ENCODE peak calls at places on chromosomes 7 and 10, in seven cellular contexts. One of them, this sample, is unnamed.

GRCh38 chr10:7787857-7788639 is at the start of the genes ATP5F1C and KIN:
- DNase-seq in endothelial cell: peak
- DNase-seq in PC-9: peak
- DNase-seq in AG10803: peak
- DNase-seq in astrocyte of the spinal cord: peak
- DNase-seq in H1: peak
- DNase-seq in heart right ventricle: peak
- DNase-seq in this sample: peak

GRCh38 chr10:78035933-78036583 is 2.4 kb downstream of the RPS24 start:
- DNase-seq in endothelial cell: no peak
- DNase-seq in astrocyte of the spinal cord: no peak
- DNase-seq in heart right ventricle: no peak
- DNase-seq in PC-9: no peak
- DNase-seq in H1: no peak
- DNase-seq in AG10803: no peak
- DNase-seq in this sample: no peak

GRCh38 chr7:142088022-142088714 is 23.4 kb upstream of the MGAM2 start:
- DNase-seq in astrocyte of the spinal cord: no peak
- DNase-seq in heart right ventricle: no peak
- DNase-seq in AG10803: no peak
- DNase-seq in PC-9: no peak
- DNase-seq in endothelial cell: no peak
- DNase-seq in H1: no peak
- DNase-seq in this sample: no peak

GRCh38 chr7:81383848-81384247 is 386.0 kb downstream of the HGF start:
- DNase-seq in AG10803: no peak
- DNase-seq in endothelial cell: no peak
- DNase-seq in PC-9: no peak
- DNase-seq in H1: no peak
- DNase-seq in astrocyte of the spinal cord: no peak
- DNase-seq in heart right ventricle: no peak
- DNase-seq in this sample: no peak

GRCh38 chr7:128188396-128189230 is 52.5 kb upstream of the LEP start:
- DNase-seq in AG10803: no peak
- DNase-seq in H1: no peak
- DNase-seq in endothelial cell: no peak
- DNase-seq in PC-9: no peak
- DNase-seq in heart right ventricle: no peak
- DNase-seq in astrocyte of the spinal cord: no peak
- DNase-seq in this sample: no peak

GRCh38 chr10:133292919-133293809 is 15.5 kb downstream of the TUBGCP2 start:
- DNase-seq in astrocyte of the spinal cord: peak
- DNase-seq in H1: no peak
- DNase-seq in endothelial cell: no peak
- DNase-seq in PC-9: peak
- DNase-seq in heart right ventricle: no peak
- DNase-seq in AG10803: peak
- DNase-seq in this sample: no peak

GRCh38 chr10:11148131-11148530 is 130.5 kb downstream of the CELF2 start:
- DNase-seq in heart right ventricle: peak
- DNase-seq in endothelial cell: no peak
- DNase-seq in H1: no peak
- DNase-seq in PC-9: no peak
- DNase-seq in astrocyte of the spinal cord: no peak
- DNase-seq in AG10803: no peak
- DNase-seq in this sample: no peak

GRCh38 chr10:110311357-110311949 is 6.7 kb upstream of the SMNDC1 start:
- DNase-seq in AG10803: peak
- DNase-seq in H1: no peak
- DNase-seq in endothelial cell: peak
- DNase-seq in PC-9: peak
- DNase-seq in astrocyte of the spinal cord: peak
- DNase-seq in heart right ventricle: peak
- DNase-seq in this sample: peak

GRCh38 chr10:124592101-124592500 is 130.5 kb downstream of the LHPP start:
- DNase-seq in PC-9: no peak
- DNase-seq in astrocyte of the spinal cord: no peak
- DNase-seq in endothelial cell: no peak
- DNase-seq in H1: no peak
- DNase-seq in heart right ventricle: no peak
- DNase-seq in AG10803: no peak
- DNase-seq in this sample: no peak

GRCh38 chr7:117972606-117973005 is 99.4 kb upstream of the CTTNBP2 start:
- DNase-seq in H1: no peak
- DNase-seq in astrocyte of the spinal cord: no peak
- DNase-seq in PC-9: no peak
- DNase-seq in heart right ventricle: no peak
- DNase-seq in AG10803: no peak
- DNase-seq in endothelial cell: no peak
- DNase-seq in this sample: no peak

GRCh38 chr10:125160856-125161569 is 650 bp upstream of the CTBP2 start:
- DNase-seq in astrocyte of the spinal cord: peak
- DNase-seq in heart right ventricle: peak
- DNase-seq in PC-9: peak
- DNase-seq in AG10803: peak
- DNase-seq in H1: peak
- DNase-seq in endothelial cell: peak
- DNase-seq in this sample: peak

GRCh38 chr10:78211476-78212110 is 177.9 kb downstream of the RPS24 start:
- DNase-seq in H1: no peak
- DNase-seq in endothelial cell: peak
- DNase-seq in AG10803: peak
- DNase-seq in astrocyte of the spinal cord: peak
- DNase-seq in PC-9: no peak
- DNase-seq in heart right ventricle: peak
- DNase-seq in this sample: no peak

GRCh38 chr10:48463318-48464003 is 141.4 kb downstream of the ARHGAP22 start:
- DNase-seq in heart right ventricle: no peak
- DNase-seq in astrocyte of the spinal cord: peak
- DNase-seq in H1: no peak
- DNase-seq in endothelial cell: no peak
- DNase-seq in AG10803: peak
- DNase-seq in PC-9: no peak
- DNase-seq in this sample: no peak

GRCh38 chr10:48582970-48583369 is 21.9 kb downstream of the ARHGAP22 start:
- DNase-seq in PC-9: no peak
- DNase-seq in astrocyte of the spinal cord: no peak
- DNase-seq in H1: no peak
- DNase-seq in heart right ventricle: no peak
- DNase-seq in AG10803: no peak
- DNase-seq in endothelial cell: no peak
- DNase-seq in this sample: no peak

GRCh38 chr7:77550586-77550985 is 13.5 kb downstream of the PTPN12 start:
- DNase-seq in PC-9: no peak
- DNase-seq in heart right ventricle: no peak
- DNase-seq in H1: no peak
- DNase-seq in endothelial cell: no peak
- DNase-seq in astrocyte of the spinal cord: peak
- DNase-seq in AG10803: peak
- DNase-seq in this sample: no peak

GRCh38 chr10:94725871-94726270 is 36.6 kb upstream of the CYP2C19 start:
- DNase-seq in PC-9: no peak
- DNase-seq in H1: no peak
- DNase-seq in heart right ventricle: no peak
- DNase-seq in astrocyte of the spinal cord: no peak
- DNase-seq in AG10803: no peak
- DNase-seq in endothelial cell: no peak
- DNase-seq in this sample: no peak

GRCh38 chr10:94439275-94439861 is 37.0 kb downstream of the TBC1D12 start:
- DNase-seq in AG10803: peak
- DNase-seq in H1: no peak
- DNase-seq in PC-9: no peak
- DNase-seq in endothelial cell: peak
- DNase-seq in heart right ventricle: no peak
- DNase-seq in astrocyte of the spinal cord: peak
- DNase-seq in this sample: no peak

GRCh38 chr10:71429929-71430328 is 33.2 kb downstream of the CDH23 start:
- DNase-seq in astrocyte of the spinal cord: no peak
- DNase-seq in PC-9: no peak
- DNase-seq in AG10803: no peak
- DNase-seq in endothelial cell: no peak
- DNase-seq in H1: no peak
- DNase-seq in heart right ventricle: no peak
- DNase-seq in this sample: no peak

GRCh38 chr10:43082087-43082486 is 5.2 kb downstream of the RET start:
- DNase-seq in heart right ventricle: no peak
- DNase-seq in endothelial cell: no peak
- DNase-seq in PC-9: peak
- DNase-seq in astrocyte of the spinal cord: no peak
- DNase-seq in AG10803: no peak
- DNase-seq in H1: no peak
- DNase-seq in this sample: no peak

GRCh38 chr7:78780560-78780959 is 672.9 kb downstream of the MAGI2 start:
- DNase-seq in AG10803: no peak
- DNase-seq in heart right ventricle: no peak
- DNase-seq in endothelial cell: no peak
- DNase-seq in astrocyte of the spinal cord: no peak
- DNase-seq in H1: no peak
- DNase-seq in PC-9: no peak
- DNase-seq in this sample: no peak

GRCh38 chr10:30639946-30640786 is 10.6 kb upstream of the LYZL2 start:
- DNase-seq in astrocyte of the spinal cord: peak
- DNase-seq in PC-9: no peak
- DNase-seq in H1: no peak
- DNase-seq in endothelial cell: no peak
- DNase-seq in AG10803: peak
- DNase-seq in heart right ventricle: no peak
- DNase-seq in this sample: peak

GRCh38 chr10:24463683-24464426 is 254.9 kb downstream of the KIAA1217 start:
- DNase-seq in H1: no peak
- DNase-seq in endothelial cell: no peak
- DNase-seq in heart right ventricle: no peak
- DNase-seq in astrocyte of the spinal cord: peak
- DNase-seq in PC-9: peak
- DNase-seq in AG10803: peak
- DNase-seq in this sample: peak

GRCh38 chr7:36227223-36227622 is 74.2 kb downstream of the EEPD1 start:
- DNase-seq in heart right ventricle: peak
- DNase-seq in H1: no peak
- DNase-seq in astrocyte of the spinal cord: peak
- DNase-seq in PC-9: no peak
- DNase-seq in AG10803: peak
- DNase-seq in endothelial cell: no peak
- DNase-seq in this sample: no peak

GRCh38 chr7:107599262-107599661 is 19.2 kb downstream of the BCAP29 start:
- DNase-seq in endothelial cell: no peak
- DNase-seq in heart right ventricle: no peak
- DNase-seq in H1: no peak
- DNase-seq in AG10803: no peak
- DNase-seq in astrocyte of the spinal cord: no peak
- DNase-seq in PC-9: no peak
- DNase-seq in this sample: no peak

GRCh38 chr7:16071246-16071857 is 350.0 kb downstream of the CRPPA start:
- DNase-seq in AG10803: peak
- DNase-seq in endothelial cell: peak
- DNase-seq in heart right ventricle: no peak
- DNase-seq in H1: no peak
- DNase-seq in PC-9: peak
- DNase-seq in astrocyte of the spinal cord: peak
- DNase-seq in this sample: peak

GRCh38 chr7:24477807-24478655 is 95.2 kb upstream of the PALS2 start:
- DNase-seq in astrocyte of the spinal cord: peak
- DNase-seq in H1: peak
- DNase-seq in PC-9: peak
- DNase-seq in heart right ventricle: no peak
- DNase-seq in AG10803: peak
- DNase-seq in endothelial cell: no peak
- DNase-seq in this sample: no peak

GRCh38 chr10:89701238-89702120 is at the start of gene KIF20B:
- DNase-seq in AG10803: peak
- DNase-seq in astrocyte of the spinal cord: peak
- DNase-seq in PC-9: peak
- DNase-seq in heart right ventricle: peak
- DNase-seq in endothelial cell: peak
- DNase-seq in H1: peak
- DNase-seq in this sample: peak
- TF ChIP-seq CTCF in AG10803: peak
- TF ChIP-seq CTCF in astrocyte of the spinal cord: peak
- TF ChIP-seq CTCF in PC-9: no peak
- TF ChIP-seq CTCF in heart right ventricle: peak
- TF ChIP-seq CTCF in endothelial cell: no peak
- TF ChIP-seq CTCF in H1: no peak
- TF ChIP-seq CTCF in this sample: peak

DNA sequence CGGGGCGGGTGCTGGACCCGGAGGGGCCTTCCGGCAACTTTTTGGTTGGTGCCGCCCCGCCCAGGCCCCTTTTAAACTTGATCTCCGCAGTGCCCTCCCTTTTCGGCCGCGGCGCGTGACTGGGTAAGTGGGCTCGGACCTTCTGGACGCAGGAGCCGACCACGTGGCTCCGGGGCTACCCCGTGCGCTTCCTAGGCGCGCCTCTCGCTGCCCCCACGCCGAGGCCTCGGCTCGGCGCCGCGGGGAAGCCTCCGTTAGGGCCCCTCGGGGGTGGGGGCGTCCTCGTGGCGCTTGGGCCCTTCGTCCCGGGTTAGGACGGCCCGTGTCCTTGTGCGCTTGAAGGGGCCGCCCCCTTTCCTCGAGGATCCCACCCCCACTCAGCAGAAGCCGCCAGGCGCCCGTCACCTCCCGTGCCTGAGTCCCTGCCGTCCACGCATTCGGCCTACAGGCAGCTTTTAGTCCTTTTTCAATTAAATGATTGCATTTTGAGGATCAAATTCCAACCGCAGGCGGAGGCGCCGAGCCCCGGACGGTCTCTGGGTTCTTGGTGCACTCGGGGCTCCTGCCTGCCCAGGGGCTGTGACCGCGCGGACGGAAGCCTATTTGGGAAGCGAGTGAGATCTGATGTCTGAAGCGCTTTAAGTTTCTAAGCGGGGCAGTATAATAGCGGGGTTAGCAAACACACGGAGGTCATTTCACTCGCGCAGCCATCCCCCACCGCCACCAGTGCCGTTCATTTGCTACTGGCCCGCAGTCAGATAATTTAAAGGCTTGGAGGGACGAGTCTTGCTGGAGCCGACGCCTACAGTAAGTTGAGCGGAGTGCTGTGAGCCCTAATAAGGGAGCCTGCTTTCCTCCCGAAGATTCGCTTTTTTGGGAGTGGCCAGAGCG is 31.8 kb upstream of the TOMM7 start:
- DNase-seq in endothelial cell: peak
- DNase-seq in H1: peak
- DNase-seq in astrocyte of the spinal cord: peak
- DNase-seq in PC-9: peak
- DNase-seq in heart right ventricle: peak
- DNase-seq in AG10803: peak
- DNase-seq in this sample: peak
- TF ChIP-seq CTCF in endothelial cell: peak
- TF ChIP-seq CTCF in H1: no peak
- TF ChIP-seq CTCF in astrocyte of the spinal cord: no peak
- TF ChIP-seq CTCF in PC-9: peak
- TF ChIP-seq CTCF in heart right ventricle: peak
- TF ChIP-seq CTCF in AG10803: peak
- TF ChIP-seq CTCF in this sample: no peak

GRCh38 chr10:5252177-5253037 is 55.8 kb downstream of the AKR1C4 start:
- DNase-seq in astrocyte of the spinal cord: no peak
- DNase-seq in H1: no peak
- DNase-seq in endothelial cell: no peak
- DNase-seq in heart right ventricle: no peak
- DNase-seq in PC-9: peak
- DNase-seq in AG10803: no peak
- DNase-seq in this sample: no peak
- TF ChIP-seq CTCF in astrocyte of the spinal cord: no peak
- TF ChIP-seq CTCF in H1: peak
- TF ChIP-seq CTCF in endothelial cell: no peak
- TF ChIP-seq CTCF in heart right ventricle: no peak
- TF ChIP-seq CTCF in PC-9: no peak
- TF ChIP-seq CTCF in AG10803: no peak
- TF ChIP-seq CTCF in this sample: no peak

GRCh38 chr10:118544401-118544948 is 51.0 kb downstream of the PRLHR start:
- DNase-seq in endothelial cell: no peak
- DNase-seq in astrocyte of the spinal cord: no peak
- DNase-seq in H1: no peak
- DNase-seq in heart right ventricle: no peak
- DNase-seq in PC-9: no peak
- DNase-seq in AG10803: no peak
- DNase-seq in this sample: no peak
- TF ChIP-seq CTCF in endothelial cell: no peak
- TF ChIP-seq CTCF in astrocyte of the spinal cord: no peak
- TF ChIP-seq CTCF in H1: no peak
- TF ChIP-seq CTCF in heart right ventricle: no peak
- TF ChIP-seq CTCF in PC-9: peak
- TF ChIP-seq CTCF in AG10803: no peak
- TF ChIP-seq CTCF in this sample: no peak